ENCODE peak calls at places on chromosomes 5 and 9, in six cellular contexts. H is HCT116, S is breast epithelium, Z is lower leg skin, L is tibial nerve, D is body of pancreas. A is an unnamed sample.

GRCh38 chr9:137544176-137544755 is 5.9 kb downstream of the PNPLA7 start:
- DNase-seq in Z (no peak), D (no peak), S (no peak), H (no peak), L (no peak), A (no peak)

GRCh38 chr9:12539602-12540001 is 153.6 kb upstream of the TYRP1 start:
- DNase-seq in S (no peak), Z (no peak), H (no peak), D (no peak), L (no peak), A (no peak)

GRCh38 chr5:72447751-72448150 is 59.5 kb downstream of the ZNF366 start:
- DNase-seq in D (no peak), H (no peak), S (no peak), L (no peak), Z (no peak), A (no peak)

GRCh38 chr9:92774274-92774673 is 9.6 kb upstream of the BICD2 start:
- DNase-seq in D (no peak), S (no peak), Z (no peak), H (no peak), L (no peak), A (no peak)

GRCh38 chr9:98329904-98330303 is 74.5 kb upstream of the TBC1D2 start:
- DNase-seq in S (no peak), L (no peak), D (no peak), Z (no peak), H (no peak), A (no peak)

GRCh38 chr5:100903036-100903887 is at the start of gene ST8SIA4:
- DNase-seq in D (no peak), Z (peak), H (no peak), L (peak), S (peak), A (peak)

GRCh38 chr9:126386088-126386487 is 59.5 kb downstream of the MVB12B start:
- DNase-seq in D (no peak), S (no peak), L (no peak), Z (no peak), H (no peak), A (no peak)

GRCh38 chr5:131563434-131564228 is 71.4 kb downstream of the RAPGEF6 start:
- DNase-seq in H (no peak), Z (no peak), D (no peak), L (no peak), S (no peak), A (no peak)

GRCh38 chr5:143106175-143106574 is 297.3 kb downstream of the NR3C1 start:
- DNase-seq in S (no peak), Z (no peak), H (no peak), D (peak), L (no peak), A (peak)

GRCh38 chr9:31740705-31741104 is 643.7 kb upstream of the ACO1 start:
- DNase-seq in S (no peak), D (no peak), H (no peak), Z (no peak), L (no peak), A (no peak)

GRCh38 chr9:20622330-20623020 is at the start of gene MLLT3:
- DNase-seq in S (peak), H (peak), L (peak), D (peak), Z (peak), A (peak)

GRCh38 chr9:86303316-86303975 is 21.1 kb upstream of the ISCA1 start:
- DNase-seq in Z (no peak), H (no peak), S (no peak), D (no peak), L (no peak), A (no peak)

DNA sequence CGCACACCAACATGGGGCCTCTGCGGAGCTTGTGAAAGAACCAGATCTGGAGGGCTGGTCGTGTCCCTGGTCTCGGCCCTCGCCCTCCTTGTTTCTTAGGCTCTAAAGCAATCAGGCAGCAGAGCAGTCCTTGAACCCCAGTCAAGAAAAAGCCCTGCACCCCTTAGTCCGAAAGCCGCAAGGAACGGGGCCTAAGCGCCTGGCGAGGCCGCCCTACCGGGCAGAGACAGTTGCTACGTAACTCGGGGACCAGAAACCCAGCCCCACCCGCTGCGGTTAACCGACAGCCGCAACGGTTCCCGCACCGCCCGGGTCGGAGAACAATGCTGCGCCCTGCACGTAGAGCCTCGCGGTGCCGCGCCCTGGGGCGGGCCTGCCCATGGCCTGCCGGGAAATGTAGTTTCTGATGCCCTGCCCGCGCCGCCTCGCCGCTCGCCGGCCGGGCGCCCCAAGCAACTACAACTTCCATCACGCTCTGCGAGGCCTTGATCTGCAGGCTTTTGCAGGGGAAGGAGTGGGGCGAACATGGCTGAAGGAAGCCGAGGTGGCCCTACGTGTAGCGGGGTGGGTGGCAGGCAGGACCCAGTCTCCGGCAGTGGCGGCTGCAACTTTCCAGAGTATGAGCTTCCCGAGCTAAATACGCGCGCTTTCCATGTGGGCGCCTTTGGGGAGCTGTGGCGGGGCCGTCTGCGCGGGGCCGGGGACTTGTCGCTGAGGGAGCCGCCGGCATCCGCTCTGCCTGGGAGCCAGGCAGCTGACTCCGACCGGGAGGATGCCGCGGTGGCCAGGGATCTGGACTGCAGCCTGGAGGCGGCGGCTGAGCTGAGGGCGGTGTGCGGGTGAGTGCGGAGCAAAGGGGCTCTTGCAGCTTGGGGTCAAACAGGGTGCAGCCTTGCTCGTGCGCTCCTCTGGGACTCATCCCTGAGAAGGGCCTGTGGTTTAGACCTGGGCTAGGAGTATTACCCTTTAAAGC is at the start of gene SNAPC3:
- DNase-seq in L (peak), Z (peak), H (peak), D (peak), S (peak), A (peak)
- TF ChIP-seq POLR2A in L (peak), Z (no peak), H (peak), D (peak), S (peak), A (peak)

GRCh38 chr9:127769985-127770904 is 8.2 kb downstream of the SH2D3C start:
- DNase-seq in S (no peak), H (no peak), L (no peak), Z (no peak), D (no peak), A (no peak)
- TF ChIP-seq POLR2A in S (no peak), H (no peak), L (no peak), Z (no peak), D (no peak), A (no peak)

GRCh38 chr9:36488322-36488838 is 84.3 kb upstream of the MELK start:
- DNase-seq in S (no peak), L (no peak), H (no peak), D (no peak), Z (no peak), A (no peak)

GRCh38 chr9:36489453-36489852 is 83.2 kb upstream of the MELK start:
- DNase-seq in S (no peak), Z (no peak), D (no peak), L (no peak), H (no peak), A (no peak)

GRCh38 chr9:36486933-36487481 is 85.7 kb upstream of the MELK start:
- DNase-seq in S (no peak), D (peak), L (no peak), H (no peak), Z (peak), A (peak)

GRCh38 chr9:36486454-36486932 is 86.2 kb upstream of the MELK start:
- DNase-seq in S (no peak), D (no peak), Z (no peak), L (no peak), H (no peak), A (peak)

DNA sequence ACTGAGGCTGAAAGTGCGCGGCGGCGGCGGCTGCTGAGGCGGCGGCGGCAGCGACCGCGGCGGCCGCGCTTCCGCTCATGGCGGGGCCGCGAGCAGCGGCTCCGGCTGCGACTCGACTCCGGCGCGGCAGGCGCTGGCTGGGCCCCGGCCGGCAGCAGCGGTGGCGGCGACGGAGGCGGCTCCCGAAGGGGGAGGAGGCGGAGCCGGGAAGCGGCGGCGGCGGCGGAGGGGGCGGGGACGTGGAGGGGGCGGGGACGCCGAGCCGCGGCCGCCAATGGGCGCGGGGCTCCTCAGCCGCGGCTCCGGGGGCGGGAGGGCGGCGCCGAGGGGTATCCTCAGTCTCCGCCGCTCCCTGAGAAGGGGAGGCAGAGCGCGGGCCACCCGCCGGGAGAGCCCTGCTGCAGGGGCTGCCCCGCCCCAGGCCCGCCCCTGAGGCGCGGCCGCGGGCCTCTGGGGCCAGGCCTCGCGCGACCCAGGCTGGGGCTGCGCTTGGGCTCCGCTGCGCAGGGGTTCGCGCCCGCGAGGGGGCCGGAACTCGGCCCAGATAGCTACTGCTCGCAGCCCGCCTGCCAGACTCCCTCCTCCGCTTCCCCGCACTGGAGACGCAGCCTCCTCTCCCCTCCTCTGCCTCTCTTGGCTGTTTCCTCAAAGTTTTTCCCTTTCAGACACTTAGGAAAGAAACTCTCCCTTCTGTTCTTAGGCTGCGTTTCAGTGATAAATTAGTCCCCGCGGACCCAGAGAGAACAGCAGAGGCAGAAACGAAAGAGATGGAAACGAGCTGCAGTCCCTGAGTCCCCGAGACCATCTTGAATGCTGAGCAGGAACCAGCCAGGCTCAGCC is 85.0 kb upstream of the MELK start:
- DNase-seq in L (peak), Z (peak), S (peak), H (peak), D (peak), A (peak)
- TF ChIP-seq POLR2A in L (peak), Z (peak), S (peak), H (peak), D (peak), A (peak)

DNA sequence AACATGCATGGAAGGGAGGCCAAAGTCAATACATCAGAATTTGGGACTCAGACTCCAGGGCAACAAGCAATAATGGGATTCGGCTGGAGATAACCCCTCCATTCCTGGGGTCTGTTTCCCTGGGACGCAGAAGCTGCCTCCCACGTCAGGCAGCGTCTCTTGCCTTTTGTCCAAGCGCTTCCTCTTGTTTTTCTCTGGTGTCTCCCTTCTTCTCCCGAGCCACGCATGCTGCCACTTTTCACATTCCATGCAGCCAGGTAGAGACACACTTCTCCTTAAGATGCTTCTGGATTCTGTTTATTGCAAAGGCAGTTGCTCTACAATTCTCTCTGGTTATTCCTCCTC is 267.3 kb downstream of the AOPEP start:
- DNase-seq in H (no peak), L (no peak), S (no peak), D (no peak), Z (no peak), A (no peak)
- TF ChIP-seq POLR2A in H (no peak), L (no peak), S (no peak), D (no peak), Z (no peak), A (no peak)

DNA sequence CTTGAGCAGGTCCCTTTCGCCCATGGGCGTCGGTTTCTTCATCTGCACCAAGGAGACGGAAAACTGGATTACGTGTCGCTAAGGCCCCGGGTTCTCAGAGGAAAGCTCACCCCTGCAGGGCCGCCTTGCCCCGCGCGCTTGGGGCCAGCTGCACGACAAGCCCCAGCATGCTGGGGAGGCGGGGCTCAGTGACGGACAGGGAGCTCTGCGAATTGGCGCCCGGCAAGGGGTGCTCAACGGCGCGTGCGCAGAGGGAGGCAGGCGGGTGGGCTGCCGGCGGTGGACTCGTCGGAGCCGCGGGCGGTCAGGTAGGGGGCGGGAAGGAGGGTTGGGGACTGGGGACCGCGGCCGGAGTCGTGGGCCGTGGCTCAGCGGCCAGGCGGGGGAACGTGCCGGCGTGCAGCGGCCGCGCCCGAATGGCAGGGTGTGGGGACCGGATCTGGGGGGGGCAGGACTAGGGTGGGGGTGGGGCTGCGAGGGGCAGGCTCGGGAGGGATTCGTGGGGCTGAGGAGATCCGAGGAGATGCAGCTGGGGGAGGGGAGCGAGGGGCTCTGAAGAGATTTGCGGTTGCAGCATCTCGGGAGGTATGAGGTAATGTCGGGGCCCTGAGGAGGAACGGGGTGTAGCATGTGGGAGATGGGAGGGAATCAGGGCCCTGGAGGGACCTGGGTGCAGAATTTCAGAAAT is at the start of gene TRIM32:
- DNase-seq in L (peak), D (peak), S (peak), H (peak), Z (peak), A (peak)
- TF ChIP-seq POLR2A in L (peak), D (peak), S (no peak), H (peak), Z (no peak), A (peak)